ENCODE peak calls at places on chromosome 11, in six cellular contexts. P is K562, T is hepatocyte, M is OCI-LY7, W is Karpas-422, E is mesenchymal stem cell. Y is an unnamed sample.

GRCh38 chr11:72712168-72712721 is 38.0 kb upstream of the PDE2A start:
- DNase-seq in P (no peak), T (no peak), M (no peak), W (no peak), E (peak), Y (peak)

GRCh38 chr11:62689421-62690183 is at the start of gene LRRN4CL:
- DNase-seq in P (no peak), T (peak), M (no peak), W (no peak), E (peak), Y (no peak)

GRCh38 chr11:130727715-130728114 is 188.6 kb downstream of the SNX19 start:
- DNase-seq in P (no peak), T (no peak), M (no peak), W (no peak), E (no peak), Y (no peak)

GRCh38 chr11:79185351-79185750 is 255.5 kb downstream of the TENM4 start:
- DNase-seq in P (no peak), T (no peak), M (no peak), W (no peak), E (no peak), Y (no peak)

GRCh38 chr11:94077568-94078293 is 50.9 kb upstream of the PANX1 start:
- DNase-seq in P (peak), T (no peak), M (no peak), W (no peak), E (no peak), Y (no peak)

GRCh38 chr11:68120212-68121066 is 749 bp downstream of the CHKA start:
- DNase-seq in P (peak), T (peak), M (peak), W (peak), E (peak), Y (peak)

GRCh38 chr11:99020324-99021225 is at the start of gene CNTN5:
- DNase-seq in P (peak), T (peak), M (no peak), W (no peak), E (peak), Y (peak)

GRCh38 chr11:86069408-86070086 is 663 bp upstream of the PICALM start:
- DNase-seq in P (peak), T (peak), M (peak), W (peak), E (peak), Y (no peak)

GRCh38 chr11:16928052-16928451 is 86.2 kb downstream of the PLEKHA7 start:
- DNase-seq in P (no peak), T (no peak), M (no peak), W (no peak), E (no peak), Y (no peak)

GRCh38 chr11:102177974-102178631 is 67.9 kb downstream of the YAP1 start:
- DNase-seq in P (no peak), T (peak), M (no peak), W (no peak), E (peak), Y (no peak)

GRCh38 chr11:108122166-108122628 is 830 bp downstream of the ACAT1 start:
- DNase-seq in P (no peak), T (peak), M (no peak), W (no peak), E (peak), Y (peak)

GRCh38 chr11:42200311-42200710 is 740.9 kb upstream of the LRRC4C start:
- DNase-seq in P (no peak), T (no peak), M (no peak), W (no peak), E (no peak), Y (no peak)

GRCh38 chr11:95248666-95249467 is 17.9 kb upstream of the SESN3 start:
- DNase-seq in P (no peak), T (no peak), M (peak), W (peak), E (no peak), Y (peak)

GRCh38 chr11:92330114-92330513 is 105.5 kb downstream of the FAT3 start:
- DNase-seq in P (no peak), T (no peak), M (no peak), W (no peak), E (no peak), Y (no peak)

GRCh38 chr11:9922806-9923205 is 258.9 kb downstream of the SWAP70 start:
- DNase-seq in P (no peak), T (no peak), M (no peak), W (no peak), E (peak), Y (peak)

GRCh38 chr11:2214527-2215229 is 43.1 kb upstream of the TH start:
- DNase-seq in P (no peak), T (no peak), M (no peak), W (no peak), E (no peak), Y (no peak)

GRCh38 chr11:90587896-90588295 is 365.0 kb upstream of the CHORDC1 start:
- DNase-seq in P (no peak), T (no peak), M (no peak), W (no peak), E (no peak), Y (no peak)

GRCh38 chr11:126282742-126283591 is at the start of gene TIRAP:
- DNase-seq in P (peak), T (peak), M (peak), W (peak), E (peak), Y (peak)
- H2AFZ ChIP-seq in P (peak), T (peak), M (peak), W (peak), E (peak), Y (peak)

GRCh38 chr11:26324270-26324669 is 7.7 kb upstream of the ANO3 start:
- DNase-seq in P (no peak), T (no peak), M (no peak), W (no peak), E (no peak), Y (no peak)

GRCh38 chr11:26323837-26324236 is 8.1 kb upstream of the ANO3 start:
- DNase-seq in P (no peak), T (peak), M (no peak), W (no peak), E (no peak), Y (no peak)

GRCh38 chr11:26322335-26323067 is 9.4 kb upstream of the ANO3 start:
- DNase-seq in P (no peak), T (no peak), M (no peak), W (no peak), E (no peak), Y (no peak)

GRCh38 chr11:26319906-26320305 is 12.0 kb upstream of the ANO3 start:
- DNase-seq in P (no peak), T (no peak), M (no peak), W (no peak), E (peak), Y (peak)
- H2AFZ ChIP-seq in P (no peak), T (no peak), M (no peak), W (no peak), E (no peak), Y (peak)

GRCh38 chr11:76169473-76169881 is 36.8 kb downstream of the WNT11 start:
- DNase-seq in P (no peak), T (no peak), M (no peak), W (no peak), E (no peak), Y (no peak)
- H2AFZ ChIP-seq in P (no peak), T (no peak), M (no peak), W (no peak), E (no peak), Y (no peak)

DNA sequence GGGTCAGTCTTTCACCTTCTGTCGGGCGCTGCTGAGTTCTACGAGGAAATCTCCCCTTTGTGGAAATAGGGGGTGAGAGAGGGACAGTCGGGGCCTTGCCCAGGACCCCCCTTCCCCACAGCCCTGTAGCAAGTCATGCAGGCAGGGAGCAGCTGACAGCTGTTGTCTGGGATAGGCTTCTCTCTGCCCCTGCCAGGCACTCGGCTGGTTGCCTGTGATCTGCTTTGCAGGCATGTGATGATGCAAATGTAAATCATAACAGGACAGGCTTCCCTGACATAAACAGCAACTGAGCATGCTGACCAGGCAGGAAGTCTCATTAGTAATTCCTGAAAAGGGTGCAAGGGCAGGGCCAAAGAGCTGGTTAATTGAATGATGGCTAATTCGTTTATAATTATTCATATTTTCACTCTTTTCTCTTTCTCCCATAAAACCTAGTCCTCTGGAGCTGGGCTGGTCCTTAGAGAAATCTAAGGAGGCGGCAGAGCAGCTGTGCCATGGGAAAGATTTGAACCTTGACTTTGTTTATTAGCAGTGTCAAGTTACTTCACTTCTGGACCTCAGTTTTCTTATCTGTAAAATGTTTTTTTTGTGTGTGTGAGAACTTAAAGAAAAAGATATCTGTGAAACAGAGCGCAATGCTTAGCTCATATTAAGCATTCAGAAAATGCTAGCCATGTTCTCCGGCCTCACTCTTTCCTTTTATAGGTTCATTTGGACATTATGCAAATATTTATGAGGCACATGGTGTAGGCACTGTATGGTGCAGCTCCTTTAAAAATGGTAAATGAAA is 129.7 kb downstream of the LDLRAD3 start:
- DNase-seq in P (no peak), T (peak), M (no peak), W (no peak), E (peak), Y (peak)
- H2AFZ ChIP-seq in P (peak), T (no peak), M (no peak), W (no peak), E (no peak), Y (no peak)

GRCh38 chr11:63783925-63784592 is 15.5 kb upstream of the ZFTA start:
- DNase-seq in P (no peak), T (peak), M (no peak), W (no peak), E (no peak), Y (peak)
- H2AFZ ChIP-seq in P (peak), T (peak), M (no peak), W (no peak), E (no peak), Y (peak)